ENCODE peak calls at places on chromosomes 7 and 10, in eight cellular contexts. M is K562, W is suprapubic skin, C is stomach, X is transverse colon, E is esophagus muscularis mucosa, U is HepG2, Z is upper lobe of left lung. G is an unnamed sample.

GRCh38 chr10:50404021-50404823 is 152.9 kb upstream of the ASAH2 start:
- DNase-seq in Z (no peak), C (no peak), E (no peak), W (no peak), X (no peak), M (no peak), U (peak; percentile 44), G (no peak)

GRCh38 chr7:134071355-134072331 is 55.5 kb upstream of the LRGUK start:
- DNase-seq in E (no peak), U (no peak), X (no peak), Z (no peak), M (peak; percentile 64), W (no peak), C (no peak), G (no peak)

GRCh38 chr7:47326220-47326619 is 255.7 kb downstream of the TNS3 start:
- DNase-seq in C (no peak), Z (no peak), M (no peak), W (no peak), E (peak; percentile 57), X (no peak), U (peak; percentile 7), G (no peak)

GRCh38 chr10:35355971-35356724 is 19.8 kb downstream of the CCNY start:
- DNase-seq in U (no peak), W (no peak), M (no peak), E (no peak), Z (no peak), C (no peak), X (no peak), G (no peak)

GRCh38 chr10:110364531-110364937 is 59.8 kb upstream of the SMNDC1 start:
- DNase-seq in U (no peak), Z (no peak), W (no peak), C (no peak), X (no peak), M (no peak), E (no peak), G (no peak)

GRCh38 chr7:143499743-143500348 is 22.2 kb downstream of the TAS2R41 start:
- DNase-seq in X (no peak), U (no peak), E (no peak), C (no peak), M (no peak), Z (no peak), W (no peak), G (no peak)

GRCh38 chr10:97647556-97647955 is 7.1 kb downstream of the PI4K2A start:
- DNase-seq in M (no peak), E (no peak), Z (no peak), X (no peak), W (no peak), U (no peak), C (no peak), G (no peak)

GRCh38 chr7:117401293-117402002 is 25.8 kb downstream of the ASZ1 start:
- DNase-seq in E (no peak), M (peak; percentile 12), W (no peak), U (peak; percentile 5), Z (no peak), X (no peak), C (no peak), G (no peak)

GRCh38 chr10:35690534-35690933 is 48.4 kb upstream of the FZD8 start:
- DNase-seq in E (no peak), U (peak; percentile 8), C (peak; percentile 39), X (no peak), Z (no peak), W (no peak), M (no peak), G (no peak)

GRCh38 chr10:80755893-80756292 is 218.2 kb downstream of the SH2D4B start:
- DNase-seq in E (no peak), C (no peak), Z (no peak), W (no peak), X (no peak), U (no peak), M (peak; percentile 58), G (no peak)

GRCh38 chr7:67618569-67619543 is 622.2 kb downstream of the TYW1 start:
- DNase-seq in W (no peak), U (no peak), X (no peak), E (no peak), Z (no peak), M (no peak), C (no peak), G (no peak)

GRCh38 chr7:35991511-35992232 is 161.4 kb upstream of the EEPD1 start:
- DNase-seq in X (no peak), U (peak; percentile 13), W (no peak), Z (no peak), M (no peak), E (no peak), C (no peak), G (no peak)

GRCh38 chr7:101815826-101816488 is 1.5 kb upstream of the CUX1 start:
- DNase-seq in W (peak; percentile 81), C (peak; percentile 79), M (peak; percentile 88), X (peak; percentile 79), E (no peak), Z (peak; percentile 95), U (peak; percentile 70), G (peak; percentile 86)

GRCh38 chr7:138876326-138876725 is 78.3 kb upstream of the ATP6V0A4 start:
- DNase-seq in X (no peak), W (no peak), M (no peak), U (no peak), Z (no peak), E (no peak), C (no peak), G (no peak)

GRCh38 chr10:78408671-78409472 is 375.2 kb downstream of the RPS24 start:
- DNase-seq in M (peak; percentile 12), X (peak; percentile 41), W (peak; percentile 82), U (peak; percentile 7), C (peak; percentile 90), E (no peak), Z (no peak), G (peak; percentile 92)

GRCh38 chr7:85135931-85136330 is 50.9 kb downstream of the SEMA3D start:
- DNase-seq in U (no peak), E (no peak), Z (no peak), M (no peak), X (no peak), W (no peak), C (no peak), G (no peak)

GRCh38 chr10:70589762-70590662 is 12.5 kb downstream of the PRF1 start:
- DNase-seq in U (no peak), C (peak; percentile 25), X (no peak), W (no peak), M (peak; percentile 52), Z (no peak), E (peak; percentile 19), G (no peak)

GRCh38 chr7:151920533-151920932 is 35.7 kb upstream of the GALNTL5 start:
- DNase-seq in E (no peak), W (no peak), U (no peak), Z (no peak), M (no peak), X (no peak), C (no peak), G (no peak)

GRCh38 chr10:84293574-84294016 is 34.8 kb upstream of the CCSER2 start:
- DNase-seq in C (no peak), W (no peak), U (no peak), E (no peak), M (peak; percentile 95), Z (no peak), X (no peak), G (no peak)

GRCh38 chr7:51070163-51070562 is 246.4 kb downstream of the COBL start:
- DNase-seq in E (peak; percentile 26), W (no peak), X (no peak), Z (no peak), M (no peak), C (no peak), U (no peak), G (no peak)

GRCh38 chr7:108824840-108825540 is 255.3 kb downstream of the DNAJB9 start:
- DNase-seq in C (no peak), M (no peak), X (no peak), U (no peak), E (no peak), W (no peak), Z (no peak), G (no peak)

GRCh38 chr7:90595801-90596683 is at the start of gene CDK14:
- DNase-seq in Z (peak; percentile 96), W (peak; percentile 89), C (peak; percentile 85), M (peak; percentile 80), E (no peak), X (peak; percentile 81), U (peak; percentile 46), G (peak; percentile 90)

GRCh38 chr7:156061689-156062255 is 249.5 kb upstream of the SHH start:
- DNase-seq in M (no peak), X (no peak), Z (no peak), U (no peak), C (no peak), W (no peak), E (no peak), G (no peak)

DNA sequence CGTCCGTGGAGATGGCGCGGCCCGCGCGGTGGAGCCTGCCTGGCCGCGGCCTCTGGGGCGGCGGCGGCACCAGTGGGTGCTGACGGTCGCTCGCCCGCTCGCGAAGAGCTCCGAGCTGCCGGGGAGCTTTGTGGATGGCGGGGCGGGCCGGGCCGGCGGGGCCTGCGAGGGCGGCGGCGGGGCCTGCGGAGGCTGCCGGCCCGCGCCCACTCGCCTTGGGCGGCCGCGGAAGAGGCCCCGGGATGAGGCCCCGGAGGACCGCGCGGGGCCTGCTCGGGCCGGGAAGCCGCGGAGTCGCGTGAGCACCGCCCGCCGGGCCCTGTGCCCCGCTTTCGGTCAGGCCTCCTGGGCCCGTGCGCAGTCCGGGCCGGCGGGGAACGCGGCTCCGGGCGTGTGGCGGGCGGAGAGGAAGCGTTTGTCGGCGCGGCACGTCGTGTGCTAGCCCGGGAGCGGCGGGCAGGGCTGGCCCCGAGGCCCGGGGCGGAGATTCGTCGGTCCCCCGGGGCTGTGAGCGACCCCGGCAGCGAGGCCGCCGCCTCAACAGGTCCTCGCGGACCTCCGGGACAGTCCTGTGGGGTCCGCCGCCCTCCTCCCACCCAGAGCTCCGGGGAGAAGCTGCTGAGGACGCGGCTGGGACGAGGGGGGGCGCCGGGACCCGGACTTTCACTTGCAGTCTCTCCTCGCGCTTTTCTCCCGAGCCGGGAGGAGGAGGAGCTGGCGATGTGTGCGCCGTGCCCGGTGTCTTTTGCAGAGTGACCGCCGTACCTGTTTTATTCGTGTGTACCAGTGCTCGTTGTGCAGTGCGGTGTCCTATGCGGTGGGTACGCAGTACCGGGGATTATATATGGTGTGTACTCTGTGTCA is 578 bp downstream of the ZMYND11 start:
- DNase-seq in X (peak; percentile 76), M (peak; percentile 61), Z (peak; percentile 92), C (peak; percentile 68), W (peak; percentile 90), E (peak; percentile 92), U (peak; percentile 25), G (peak; percentile 87)
- TF ChIP-seq POLR2AphosphoS5 in X (no peak), M (no peak), Z (peak; percentile 25), C (no peak), W (no peak), E (peak; percentile 48), U (peak; percentile 44), G (peak; percentile 70)

GRCh38 chr10:128047337-128047736 is 78.9 kb downstream of the MKI67 start:
- DNase-seq in Z (peak; percentile 88), C (peak; percentile 90), U (no peak), M (peak; percentile 23), E (no peak), X (peak; percentile 92), W (peak; percentile 89), G (peak; percentile 85)
- TF ChIP-seq POLR2A in Z (peak; percentile 65), C (no peak), U (no peak), M (no peak), E (peak; percentile 48), X (peak; percentile 83), W (peak; percentile 65), G (no peak)

GRCh38 chr7:27812706-27813105 is 72.7 kb downstream of the TAX1BP1 start:
- DNase-seq in C (no peak), M (no peak), U (no peak), E (no peak), Z (no peak), W (no peak), X (no peak), G (no peak)
- TF ChIP-seq EP300 in C (no peak), M (no peak), U (no peak), E (no peak), Z (no peak), W (no peak), X (no peak), G (no peak)

GRCh38 chr7:114660007-114660406 is 245.4 kb downstream of the FOXP2 start:
- DNase-seq in W (no peak), E (no peak), C (no peak), M (no peak), X (no peak), Z (no peak), U (no peak), G (no peak)
- TF ChIP-seq POLR2AphosphoS5 in W (no peak), E (no peak), C (no peak), M (no peak), X (no peak), Z (no peak), U (no peak), G (no peak)

G was measured in sigmoid colon.